ENCODE peak calls at places on chromosomes 3 and 15, in ten cellular contexts. One of them, this sample, is unnamed.
A peak's percentile ranks its signal among the peaks of the same experiment; 100 is the strongest.

GRCh38 chr15:78177447-78177873 is 28.3 kb downstream of the IDH3A start:
- DNase-seq in upper lobe of left lung: peak; percentile 42
- DNase-seq in OCI-LY7: peak; percentile 62
- DNase-seq in AG09319: no peak
- DNase-seq in foreskin keratinocyte: no peak
- DNase-seq in AG04450: no peak
- DNase-seq in tibial artery: no peak
- DNase-seq in neural crest cell: peak; percentile 67
- DNase-seq in endothelial cell: peak; percentile 67
- DNase-seq in Calu3: peak; percentile 72
- DNase-seq in this sample: peak; percentile 64

GRCh38 chr3:183378951-183379350 is 49.5 kb downstream of the MCF2L2 start:
- DNase-seq in upper lobe of left lung: no peak
- DNase-seq in AG04450: no peak
- DNase-seq in neural crest cell: no peak
- DNase-seq in Calu3: no peak
- DNase-seq in endothelial cell: no peak
- DNase-seq in AG09319: no peak
- DNase-seq in foreskin keratinocyte: no peak
- DNase-seq in tibial artery: no peak
- DNase-seq in OCI-LY7: no peak
- DNase-seq in this sample: no peak

GRCh38 chr3:128033102-128033501 is 19.1 kb upstream of the SEC61A1 start:
- DNase-seq in Calu3: no peak
- DNase-seq in AG04450: no peak
- DNase-seq in upper lobe of left lung: no peak
- DNase-seq in OCI-LY7: no peak
- DNase-seq in foreskin keratinocyte: no peak
- DNase-seq in AG09319: no peak
- DNase-seq in neural crest cell: no peak
- DNase-seq in tibial artery: no peak
- DNase-seq in endothelial cell: no peak
- DNase-seq in this sample: no peak

GRCh38 chr15:36605626-36606263 is 26.3 kb downstream of the CDIN1 start:
- DNase-seq in neural crest cell: no peak
- DNase-seq in foreskin keratinocyte: no peak
- DNase-seq in AG09319: no peak
- DNase-seq in upper lobe of left lung: no peak
- DNase-seq in tibial artery: no peak
- DNase-seq in endothelial cell: no peak
- DNase-seq in OCI-LY7: no peak
- DNase-seq in AG04450: no peak
- DNase-seq in Calu3: no peak
- DNase-seq in this sample: no peak

GRCh38 chr15:90364251-90364650 is 12.2 kb downstream of the ZNF774 start:
- DNase-seq in tibial artery: no peak
- DNase-seq in foreskin keratinocyte: peak; percentile 68
- DNase-seq in AG09319: no peak
- DNase-seq in OCI-LY7: no peak
- DNase-seq in Calu3: no peak
- DNase-seq in endothelial cell: no peak
- DNase-seq in neural crest cell: no peak
- DNase-seq in AG04450: no peak
- DNase-seq in upper lobe of left lung: no peak
- DNase-seq in this sample: no peak

GRCh38 chr3:42118762-42119361 is 27.7 kb downstream of the TRAK1 start:
- DNase-seq in neural crest cell: no peak
- DNase-seq in foreskin keratinocyte: no peak
- DNase-seq in AG04450: no peak
- DNase-seq in Calu3: peak; percentile 78
- DNase-seq in OCI-LY7: peak; percentile 83
- DNase-seq in upper lobe of left lung: no peak
- DNase-seq in AG09319: no peak
- DNase-seq in endothelial cell: peak; percentile 40
- DNase-seq in tibial artery: peak; percentile 49
- DNase-seq in this sample: peak; percentile 77

GRCh38 chr15:80275946-80276345 is 23.9 kb upstream of the CTXND1 start:
- DNase-seq in OCI-LY7: no peak
- DNase-seq in endothelial cell: no peak
- DNase-seq in Calu3: peak; percentile 13
- DNase-seq in AG04450: no peak
- DNase-seq in neural crest cell: no peak
- DNase-seq in tibial artery: no peak
- DNase-seq in foreskin keratinocyte: no peak
- DNase-seq in upper lobe of left lung: no peak
- DNase-seq in AG09319: no peak
- DNase-seq in this sample: no peak

GRCh38 chr3:38689346-38689745 is 39.9 kb upstream of the SCN5A start:
- DNase-seq in endothelial cell: no peak
- DNase-seq in OCI-LY7: no peak
- DNase-seq in upper lobe of left lung: no peak
- DNase-seq in Calu3: no peak
- DNase-seq in neural crest cell: no peak
- DNase-seq in AG09319: no peak
- DNase-seq in foreskin keratinocyte: no peak
- DNase-seq in AG04450: no peak
- DNase-seq in tibial artery: no peak
- DNase-seq in this sample: no peak

GRCh38 chr3:32816439-32817194 is 1.2 kb upstream of the TRIM71 start:
- DNase-seq in AG04450: no peak
- DNase-seq in tibial artery: no peak
- DNase-seq in endothelial cell: peak; percentile 69
- DNase-seq in neural crest cell: peak; percentile 71
- DNase-seq in foreskin keratinocyte: no peak
- DNase-seq in OCI-LY7: no peak
- DNase-seq in upper lobe of left lung: peak; percentile 91
- DNase-seq in AG09319: no peak
- DNase-seq in Calu3: no peak
- DNase-seq in this sample: peak; percentile 66

GRCh38 chr15:88401972-88402656 is 65.1 kb downstream of the MRPL46 start:
- DNase-seq in AG09319: no peak
- DNase-seq in AG04450: no peak
- DNase-seq in OCI-LY7: peak; percentile 95
- DNase-seq in upper lobe of left lung: no peak
- DNase-seq in Calu3: no peak
- DNase-seq in foreskin keratinocyte: no peak
- DNase-seq in neural crest cell: no peak
- DNase-seq in tibial artery: no peak
- DNase-seq in endothelial cell: no peak
- DNase-seq in this sample: no peak

GRCh38 chr3:28553175-28553574 is 204.6 kb upstream of the AZI2 start:
- DNase-seq in endothelial cell: no peak
- DNase-seq in OCI-LY7: no peak
- DNase-seq in Calu3: no peak
- DNase-seq in tibial artery: no peak
- DNase-seq in AG09319: no peak
- DNase-seq in AG04450: no peak
- DNase-seq in neural crest cell: no peak
- DNase-seq in foreskin keratinocyte: no peak
- DNase-seq in upper lobe of left lung: no peak
- DNase-seq in this sample: no peak

GRCh38 chr15:41501961-41502786 is 8.5 kb downstream of the ITPKA start:
- DNase-seq in foreskin keratinocyte: no peak
- DNase-seq in neural crest cell: no peak
- DNase-seq in Calu3: no peak
- DNase-seq in tibial artery: no peak
- DNase-seq in AG09319: no peak
- DNase-seq in AG04450: no peak
- DNase-seq in endothelial cell: peak; percentile 16
- DNase-seq in upper lobe of left lung: peak; percentile 82
- DNase-seq in OCI-LY7: no peak
- DNase-seq in this sample: peak; percentile 69

GRCh38 chr3:172592898-172593669 is 69.9 kb upstream of the TNFSF10 start:
- DNase-seq in tibial artery: no peak
- DNase-seq in neural crest cell: no peak
- DNase-seq in foreskin keratinocyte: no peak
- DNase-seq in endothelial cell: no peak
- DNase-seq in OCI-LY7: no peak
- DNase-seq in upper lobe of left lung: no peak
- DNase-seq in Calu3: no peak
- DNase-seq in AG04450: no peak
- DNase-seq in AG09319: no peak
- DNase-seq in this sample: no peak

GRCh38 chr3:127385540-127385870 is 97.7 kb upstream of the PRR20G start:
- DNase-seq in OCI-LY7: no peak
- DNase-seq in tibial artery: peak; percentile 9
- DNase-seq in endothelial cell: no peak
- DNase-seq in neural crest cell: no peak
- DNase-seq in AG09319: no peak
- DNase-seq in Calu3: no peak
- DNase-seq in foreskin keratinocyte: no peak
- DNase-seq in upper lobe of left lung: no peak
- DNase-seq in AG04450: no peak
- DNase-seq in this sample: no peak

GRCh38 chr3:4687167-4687566 is 194.0 kb downstream of the ITPR1 start:
- DNase-seq in OCI-LY7: no peak
- DNase-seq in upper lobe of left lung: no peak
- DNase-seq in foreskin keratinocyte: no peak
- DNase-seq in AG09319: no peak
- DNase-seq in AG04450: no peak
- DNase-seq in endothelial cell: no peak
- DNase-seq in Calu3: no peak
- DNase-seq in neural crest cell: no peak
- DNase-seq in tibial artery: no peak
- DNase-seq in this sample: no peak

GRCh38 chr3:134148534-134148933 is 102.1 kb downstream of the RYK start:
- DNase-seq in endothelial cell: no peak
- DNase-seq in AG09319: no peak
- DNase-seq in foreskin keratinocyte: no peak
- DNase-seq in Calu3: no peak
- DNase-seq in OCI-LY7: no peak
- DNase-seq in AG04450: no peak
- DNase-seq in upper lobe of left lung: no peak
- DNase-seq in tibial artery: no peak
- DNase-seq in neural crest cell: no peak
- DNase-seq in this sample: no peak

GRCh38 chr3:120162400-120162799 is 68.2 kb upstream of the GSK3B start:
- DNase-seq in foreskin keratinocyte: no peak
- DNase-seq in OCI-LY7: no peak
- DNase-seq in endothelial cell: no peak
- DNase-seq in upper lobe of left lung: no peak
- DNase-seq in AG09319: peak; percentile 39
- DNase-seq in AG04450: no peak
- DNase-seq in tibial artery: no peak
- DNase-seq in Calu3: no peak
- DNase-seq in neural crest cell: no peak
- DNase-seq in this sample: no peak

GRCh38 chr15:82808634-82809041 is 790 bp upstream of the WHAMM start:
- DNase-seq in AG09319: no peak
- DNase-seq in Calu3: peak; percentile 38
- DNase-seq in OCI-LY7: peak; percentile 72
- DNase-seq in AG04450: no peak
- DNase-seq in upper lobe of left lung: no peak
- DNase-seq in foreskin keratinocyte: no peak
- DNase-seq in neural crest cell: no peak
- DNase-seq in tibial artery: no peak
- DNase-seq in endothelial cell: no peak
- DNase-seq in this sample: no peak

GRCh38 chr15:82807920-82808633 is 1.4 kb upstream of the WHAMM start:
- DNase-seq in endothelial cell: no peak
- DNase-seq in OCI-LY7: peak; percentile 57
- DNase-seq in foreskin keratinocyte: no peak
- DNase-seq in AG04450: no peak
- DNase-seq in Calu3: peak; percentile 50
- DNase-seq in neural crest cell: no peak
- DNase-seq in upper lobe of left lung: no peak
- DNase-seq in AG09319: no peak
- DNase-seq in tibial artery: no peak
- DNase-seq in this sample: no peak

GRCh38 chr15:82810061-82810862 is 834 bp downstream of the WHAMM start:
- DNase-seq in OCI-LY7: peak; percentile 64
- DNase-seq in tibial artery: no peak
- DNase-seq in AG09319: peak; percentile 51
- DNase-seq in foreskin keratinocyte: no peak
- DNase-seq in neural crest cell: no peak
- DNase-seq in upper lobe of left lung: peak; percentile 92
- DNase-seq in Calu3: peak; percentile 49
- DNase-seq in AG04450: no peak
- DNase-seq in endothelial cell: peak; percentile 52
- DNase-seq in this sample: peak; percentile 38

GRCh38 chr15:82810863-82811421 is 1.5 kb downstream of the WHAMM start:
- DNase-seq in neural crest cell: no peak
- DNase-seq in AG04450: no peak
- DNase-seq in OCI-LY7: peak; percentile 36
- DNase-seq in foreskin keratinocyte: no peak
- DNase-seq in endothelial cell: no peak
- DNase-seq in tibial artery: no peak
- DNase-seq in Calu3: no peak
- DNase-seq in upper lobe of left lung: no peak
- DNase-seq in AG09319: no peak
- DNase-seq in this sample: peak; percentile 45

GRCh38 chr15:82809308-82810060 is at the start of gene WHAMM:
- DNase-seq in neural crest cell: peak; percentile 85
- DNase-seq in Calu3: peak; percentile 99
- DNase-seq in AG09319: peak; percentile 97
- DNase-seq in foreskin keratinocyte: peak; percentile 95
- DNase-seq in endothelial cell: peak; percentile 90
- DNase-seq in upper lobe of left lung: peak; percentile 95
- DNase-seq in tibial artery: peak; percentile 99
- DNase-seq in OCI-LY7: peak; percentile 97
- DNase-seq in AG04450: peak; percentile 94
- DNase-seq in this sample: peak; percentile 91
- TF ChIP-seq CTCF in neural crest cell: no peak
- TF ChIP-seq CTCF in Calu3: no peak
- TF ChIP-seq CTCF in AG09319: no peak
- TF ChIP-seq CTCF in foreskin keratinocyte: peak; percentile 51
- TF ChIP-seq CTCF in endothelial cell: peak; percentile 13
- TF ChIP-seq CTCF in upper lobe of left lung: no peak
- TF ChIP-seq CTCF in tibial artery: no peak
- TF ChIP-seq CTCF in OCI-LY7: peak; percentile 33
- TF ChIP-seq CTCF in AG04450: peak; percentile 1
- TF ChIP-seq CTCF in this sample: peak; percentile 44

GRCh38 chr3:46935168-46935858 is 41.2 kb downstream of the CCDC12 start:
- DNase-seq in AG04450: peak; percentile 89
- DNase-seq in endothelial cell: peak; percentile 22
- DNase-seq in neural crest cell: no peak
- DNase-seq in upper lobe of left lung: no peak
- DNase-seq in Calu3: peak; percentile 88
- DNase-seq in OCI-LY7: no peak
- DNase-seq in tibial artery: peak; percentile 97
- DNase-seq in foreskin keratinocyte: peak; percentile 76
- DNase-seq in AG09319: peak; percentile 81
- DNase-seq in this sample: no peak
- TF ChIP-seq CTCF in AG04450: peak; percentile 93
- TF ChIP-seq CTCF in endothelial cell: no peak
- TF ChIP-seq CTCF in neural crest cell: peak; percentile 55
- TF ChIP-seq CTCF in upper lobe of left lung: peak; percentile 56
- TF ChIP-seq CTCF in Calu3: peak; percentile 53
- TF ChIP-seq CTCF in OCI-LY7: no peak
- TF ChIP-seq CTCF in tibial artery: peak; percentile 75
- TF ChIP-seq CTCF in foreskin keratinocyte: peak; percentile 84
- TF ChIP-seq CTCF in AG09319: peak; percentile 81
- TF ChIP-seq CTCF in this sample: no peak

GRCh38 chr15:85865070-85865684 is 70.5 kb upstream of the KLHL25 start:
- DNase-seq in upper lobe of left lung: no peak
- DNase-seq in OCI-LY7: peak; percentile 39
- DNase-seq in neural crest cell: peak; percentile 50
- DNase-seq in AG04450: no peak
- DNase-seq in tibial artery: no peak
- DNase-seq in foreskin keratinocyte: no peak
- DNase-seq in AG09319: no peak
- DNase-seq in endothelial cell: peak; percentile 62
- DNase-seq in Calu3: peak; percentile 39
- DNase-seq in this sample: peak; percentile 53
- TF ChIP-seq CTCF in upper lobe of left lung: no peak
- TF ChIP-seq CTCF in OCI-LY7: peak; percentile 85
- TF ChIP-seq CTCF in neural crest cell: peak; percentile 90
- TF ChIP-seq CTCF in AG04450: peak; percentile 70
- TF ChIP-seq CTCF in tibial artery: peak; percentile 35
- TF ChIP-seq CTCF in foreskin keratinocyte: peak; percentile 79
- TF ChIP-seq CTCF in AG09319: peak; percentile 58
- TF ChIP-seq CTCF in endothelial cell: peak; percentile 51
- TF ChIP-seq CTCF in Calu3: peak; percentile 58
- TF ChIP-seq CTCF in this sample: peak; percentile 79

GRCh38 chr3:114019486-114019885 is 36.8 kb downstream of the CCDC191 start:
- DNase-seq in endothelial cell: no peak
- DNase-seq in upper lobe of left lung: no peak
- DNase-seq in OCI-LY7: no peak
- DNase-seq in tibial artery: no peak
- DNase-seq in foreskin keratinocyte: no peak
- DNase-seq in AG04450: no peak
- DNase-seq in AG09319: no peak
- DNase-seq in neural crest cell: no peak
- DNase-seq in Calu3: no peak
- DNase-seq in this sample: no peak
- TF ChIP-seq CTCF in endothelial cell: no peak
- TF ChIP-seq CTCF in upper lobe of left lung: no peak
- TF ChIP-seq CTCF in OCI-LY7: no peak
- TF ChIP-seq CTCF in tibial artery: no peak
- TF ChIP-seq CTCF in foreskin keratinocyte: no peak
- TF ChIP-seq CTCF in AG04450: no peak
- TF ChIP-seq CTCF in AG09319: no peak
- TF ChIP-seq CTCF in neural crest cell: no peak
- TF ChIP-seq CTCF in Calu3: no peak
- TF ChIP-seq CTCF in this sample: no peak

This sample was measured in GM13977.